ENCODE peak calls at places on chromosomes 7 and 10, in eight cellular contexts. One of them, this sample, is unnamed. For H3K4me1 and H3K27me3, the result is how much of the 10 kb centered on the place peaks cover.

GRCh38 chr10:43943119-43943824 is 294.6 kb upstream of the ZNF32 start:
- DNase-seq in foreskin keratinocyte: no peak
- DNase-seq in aorta: no peak
- DNase-seq in neuronal stem cell: no peak
- DNase-seq in GM12878: no peak
- DNase-seq in CD4-positive, alpha-beta memory T cell: no peak
- DNase-seq in adrenal gland: no peak
- DNase-seq in SJSA1: no peak
- DNase-seq in this sample: no peak

GRCh38 chr10:113666682-113667252 is 2.9 kb upstream of the NRAP start:
- DNase-seq in aorta: no peak
- DNase-seq in SJSA1: peak
- DNase-seq in adrenal gland: no peak
- DNase-seq in neuronal stem cell: no peak
- DNase-seq in GM12878: no peak
- DNase-seq in CD4-positive, alpha-beta memory T cell: no peak
- DNase-seq in foreskin keratinocyte: peak
- DNase-seq in this sample: no peak

GRCh38 chr10:127145173-127145572 is 51.2 kb downstream of the INSYN2A start:
- DNase-seq in neuronal stem cell: no peak
- DNase-seq in aorta: no peak
- DNase-seq in SJSA1: no peak
- DNase-seq in foreskin keratinocyte: peak
- DNase-seq in CD4-positive, alpha-beta memory T cell: no peak
- DNase-seq in adrenal gland: no peak
- DNase-seq in GM12878: no peak
- DNase-seq in this sample: no peak

GRCh38 chr7:730501-731439 is 3.7 kb upstream of the PRKAR1B start:
- DNase-seq in adrenal gland: no peak
- DNase-seq in neuronal stem cell: no peak
- DNase-seq in foreskin keratinocyte: no peak
- DNase-seq in GM12878: no peak
- DNase-seq in CD4-positive, alpha-beta memory T cell: no peak
- DNase-seq in aorta: no peak
- DNase-seq in SJSA1: no peak
- DNase-seq in this sample: no peak

GRCh38 chr7:86968618-86969017 is 90.8 kb downstream of the ELAPOR2 start:
- DNase-seq in adrenal gland: no peak
- DNase-seq in CD4-positive, alpha-beta memory T cell: no peak
- DNase-seq in aorta: no peak
- DNase-seq in neuronal stem cell: no peak
- DNase-seq in GM12878: no peak
- DNase-seq in foreskin keratinocyte: no peak
- DNase-seq in SJSA1: peak
- DNase-seq in this sample: no peak

GRCh38 chr7:150717821-150718420 is 1.5 kb downstream of the GIMAP1 start:
- DNase-seq in neuronal stem cell: no peak
- DNase-seq in adrenal gland: no peak
- DNase-seq in CD4-positive, alpha-beta memory T cell: no peak
- DNase-seq in GM12878: no peak
- DNase-seq in aorta: no peak
- DNase-seq in foreskin keratinocyte: no peak
- DNase-seq in SJSA1: no peak
- DNase-seq in this sample: no peak

GRCh38 chr10:1670541-1671365 is 66.6 kb downstream of the ADARB2 start:
- DNase-seq in foreskin keratinocyte: peak
- DNase-seq in neuronal stem cell: no peak
- DNase-seq in adrenal gland: no peak
- DNase-seq in aorta: no peak
- DNase-seq in CD4-positive, alpha-beta memory T cell: no peak
- DNase-seq in SJSA1: no peak
- DNase-seq in GM12878: no peak
- DNase-seq in this sample: no peak

GRCh38 chr7:45909576-45909975 is 11.5 kb downstream of the IGFBP3 start:
- DNase-seq in SJSA1: no peak
- DNase-seq in aorta: no peak
- DNase-seq in GM12878: no peak
- DNase-seq in adrenal gland: no peak
- DNase-seq in foreskin keratinocyte: no peak
- DNase-seq in CD4-positive, alpha-beta memory T cell: no peak
- DNase-seq in neuronal stem cell: no peak
- DNase-seq in this sample: no peak

GRCh38 chr10:821322-821721 is 110.2 kb downstream of the LARP4B start:
- DNase-seq in adrenal gland: no peak
- DNase-seq in foreskin keratinocyte: no peak
- DNase-seq in GM12878: no peak
- DNase-seq in aorta: no peak
- DNase-seq in CD4-positive, alpha-beta memory T cell: no peak
- DNase-seq in neuronal stem cell: no peak
- DNase-seq in SJSA1: no peak
- DNase-seq in this sample: no peak

GRCh38 chr10:109895848-109896247 is 27.5 kb downstream of the XPNPEP1 start:
- DNase-seq in neuronal stem cell: no peak
- DNase-seq in CD4-positive, alpha-beta memory T cell: no peak
- DNase-seq in aorta: no peak
- DNase-seq in GM12878: no peak
- DNase-seq in SJSA1: no peak
- DNase-seq in foreskin keratinocyte: no peak
- DNase-seq in adrenal gland: no peak
- DNase-seq in this sample: no peak
- H3K4me1 ChIP-seq in neuronal stem cell: under half
- H3K4me1 ChIP-seq in CD4-positive, alpha-beta memory T cell: under half
- H3K4me1 ChIP-seq in aorta: under half
- H3K4me1 ChIP-seq in GM12878: under half
- H3K4me1 ChIP-seq in SJSA1: under half
- H3K4me1 ChIP-seq in foreskin keratinocyte: under half
- H3K4me1 ChIP-seq in adrenal gland: under half
- H3K4me1 ChIP-seq in this sample: under half

DNA sequence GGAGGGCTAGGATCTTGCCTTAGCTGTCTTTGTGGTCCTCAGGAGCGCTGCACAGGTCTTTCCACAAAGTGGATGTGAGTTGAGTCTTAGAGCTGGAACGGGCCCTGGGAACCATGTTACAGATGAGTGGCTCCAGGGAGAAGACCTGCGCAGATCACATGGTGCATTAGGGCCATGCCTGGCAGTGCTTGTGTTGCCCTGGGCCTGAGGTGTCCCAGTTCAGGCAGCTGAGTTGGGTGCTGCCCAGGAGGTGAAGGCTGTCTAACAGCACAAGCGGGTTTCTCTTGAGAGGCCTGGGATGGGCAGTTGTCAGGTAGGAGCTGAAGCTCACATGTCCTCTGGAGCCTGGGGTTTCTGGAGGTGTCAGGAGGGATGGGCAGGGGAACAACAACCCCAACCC is 33.7 kb upstream of the ANKRD2 start:
- DNase-seq in adrenal gland: no peak
- DNase-seq in neuronal stem cell: no peak
- DNase-seq in foreskin keratinocyte: no peak
- DNase-seq in SJSA1: no peak
- DNase-seq in CD4-positive, alpha-beta memory T cell: no peak
- DNase-seq in aorta: no peak
- DNase-seq in GM12878: no peak
- DNase-seq in this sample: no peak
- H3K27ac ChIP-seq in adrenal gland: no peak
- H3K27ac ChIP-seq in neuronal stem cell: no peak
- H3K27ac ChIP-seq in foreskin keratinocyte: no peak
- H3K27ac ChIP-seq in SJSA1: no peak
- H3K27ac ChIP-seq in CD4-positive, alpha-beta memory T cell: no peak
- H3K27ac ChIP-seq in aorta: peak
- H3K27ac ChIP-seq in GM12878: no peak
- H3K27ac ChIP-seq in this sample: no peak

DNA sequence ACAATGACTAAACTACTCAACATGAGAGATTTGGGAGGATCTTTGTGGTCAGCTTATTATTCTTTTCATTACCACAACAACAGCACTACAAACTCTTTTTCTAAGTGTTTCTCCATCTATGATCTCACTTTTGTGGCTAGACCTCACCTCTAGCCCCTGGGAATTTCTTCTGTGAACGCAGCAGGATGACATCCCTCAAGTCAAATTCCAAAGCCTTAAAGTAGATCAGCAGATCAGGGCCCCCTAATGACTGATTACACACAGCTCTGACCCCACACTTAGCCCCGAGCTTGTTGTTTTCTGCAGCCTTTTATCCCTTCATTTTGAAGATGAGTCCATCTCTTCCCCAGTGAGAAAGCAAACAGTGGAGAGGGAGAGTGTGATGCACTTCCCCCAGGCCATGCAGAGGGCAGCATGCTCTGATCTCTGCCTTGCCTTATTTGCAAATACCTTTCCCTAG is 27.3 kb downstream of the TFAM start:
- DNase-seq in neuronal stem cell: no peak
- DNase-seq in aorta: no peak
- DNase-seq in GM12878: no peak
- DNase-seq in SJSA1: peak
- DNase-seq in CD4-positive, alpha-beta memory T cell: no peak
- DNase-seq in foreskin keratinocyte: peak
- DNase-seq in adrenal gland: no peak
- DNase-seq in this sample: no peak
- H3K27me3 ChIP-seq in neuronal stem cell: under half
- H3K27me3 ChIP-seq in aorta: under half
- H3K27me3 ChIP-seq in GM12878: under half
- H3K27me3 ChIP-seq in SJSA1: under half
- H3K27me3 ChIP-seq in CD4-positive, alpha-beta memory T cell: under half
- H3K27me3 ChIP-seq in foreskin keratinocyte: under half
- H3K27me3 ChIP-seq in adrenal gland: under half
- H3K27me3 ChIP-seq in this sample: under half

DNA sequence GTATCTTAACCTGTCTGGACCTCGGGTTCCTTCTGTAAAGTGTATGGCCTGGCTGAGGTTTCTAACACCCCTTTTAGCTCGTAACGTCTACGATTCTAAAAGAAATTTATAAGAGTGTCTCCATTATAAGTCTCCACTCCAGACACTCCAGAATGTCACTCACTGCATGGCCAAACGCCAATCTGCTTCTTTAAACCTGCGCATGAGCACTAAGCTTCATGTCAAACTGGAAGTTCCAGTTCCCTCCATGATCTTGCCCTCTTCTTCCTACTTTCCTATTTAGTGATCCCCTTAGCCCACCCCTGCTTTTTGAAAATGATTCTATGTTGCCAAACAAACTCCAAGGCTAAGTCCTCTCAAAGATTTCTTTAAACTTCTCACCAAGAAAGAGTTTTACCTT is 241.4 kb upstream of the NPVF start:
- DNase-seq in SJSA1: no peak
- DNase-seq in GM12878: no peak
- DNase-seq in foreskin keratinocyte: no peak
- DNase-seq in aorta: no peak
- DNase-seq in neuronal stem cell: no peak
- DNase-seq in adrenal gland: no peak
- DNase-seq in CD4-positive, alpha-beta memory T cell: no peak
- DNase-seq in this sample: no peak
- H3K4me1 ChIP-seq in SJSA1: under half
- H3K4me1 ChIP-seq in GM12878: under half
- H3K4me1 ChIP-seq in foreskin keratinocyte: under half
- H3K4me1 ChIP-seq in aorta: under half
- H3K4me1 ChIP-seq in neuronal stem cell: under half
- H3K4me1 ChIP-seq in adrenal gland: under half
- H3K4me1 ChIP-seq in CD4-positive, alpha-beta memory T cell: under half
- H3K4me1 ChIP-seq in this sample: under half

This sample was measured in CD8-positive, alpha-beta memory T cell.